ENCODE peak calls at places on chromosomes 12 and 14, in seven cellular contexts. O is cardiac muscle cell, M is breast epithelium, N is fibroblast of mammary gland, I is mucosa of descending colon, L is heart left ventricle, S is testis. W is an unnamed sample.

GRCh38 chr12:122875590-122876220 is 20.2 kb downstream of the VPS37B start:
- DNase-seq in O (no peak), M (no peak), N (no peak), I (peak; percentile 64), L (no peak), S (no peak), W (no peak)

GRCh38 chr12:66048843-66049537 is 81.6 kb downstream of the LLPH start:
- DNase-seq in O (peak; percentile 72), M (no peak), N (peak; percentile 75), I (no peak), L (no peak), S (no peak), W (peak; percentile 60)

GRCh38 chr12:92696240-92696639 is 6.5 kb upstream of the PLEKHG7 start:
- DNase-seq in O (peak; percentile 85), M (no peak), N (peak; percentile 65), I (no peak), L (no peak), S (no peak), W (peak; percentile 84)

GRCh38 chr12:1533205-1533601 is 61.2 kb downstream of the FBXL14 start:
- DNase-seq in O (no peak), M (no peak), N (peak; percentile 35), I (no peak), L (no peak), S (no peak), W (peak; percentile 24)

GRCh38 chr14:74683406-74683805 is 29.5 kb downstream of the AREL1 start:
- DNase-seq in O (no peak), M (no peak), N (no peak), I (no peak), L (no peak), S (no peak), W (no peak)

GRCh38 chr12:128827724-128828123 is 4.0 kb upstream of the SLC15A4 start:
- DNase-seq in O (no peak), M (no peak), N (no peak), I (no peak), L (no peak), S (no peak), W (no peak)

GRCh38 chr14:54444701-54445100 is 3.5 kb upstream of the CNIH1 start:
- DNase-seq in O (peak; percentile 21), M (no peak), N (peak; percentile 70), I (no peak), L (no peak), S (no peak), W (no peak)

GRCh38 chr12:28899951-28900350 is 249.1 kb upstream of the FAR2 start:
- DNase-seq in O (no peak), M (no peak), N (peak; percentile 97), I (no peak), L (no peak), S (no peak), W (peak; percentile 35)

GRCh38 chr12:2794261-2794735 is 472 bp upstream of the FKBP4 start:
- DNase-seq in O (no peak), M (peak; percentile 45), N (peak; percentile 30), I (no peak), L (no peak), S (peak; percentile 29), W (no peak)

GRCh38 chr12:49274396-49275069 is 9.7 kb downstream of the TUBA1C start:
- DNase-seq in O (no peak), M (no peak), N (peak; percentile 18), I (no peak), L (peak; percentile 41), S (no peak), W (no peak)

GRCh38 chr12:23495472-23495871 is 454.0 kb downstream of the SOX5 start:
- DNase-seq in O (no peak), M (no peak), N (no peak), I (no peak), L (no peak), S (no peak), W (no peak)

GRCh38 chr12:52837341-52837741 is 3.2 kb upstream of the KRT79 start:
- DNase-seq in O (peak; percentile 88), M (no peak), N (peak; percentile 84), I (no peak), L (no peak), S (no peak), W (peak; percentile 80)

GRCh38 chr14:33307691-33308369 is 369.2 kb downstream of the NPAS3 start:
- DNase-seq in O (peak; percentile 69), M (no peak), N (peak; percentile 91), I (no peak), L (peak; percentile 36), S (peak; percentile 17), W (peak; percentile 72)

GRCh38 chr12:122951979-122952892 is 14.0 kb downstream of the ABCB9 start:
- DNase-seq in O (peak; percentile 77), M (peak; percentile 66), N (peak; percentile 73), I (peak; percentile 80), L (peak; percentile 79), S (peak; percentile 86), W (peak; percentile 80)

GRCh38 chr12:11949738-11950403 is 120.9 kb upstream of the BCL2L14 start:
- DNase-seq in O (no peak), M (peak; percentile 74), N (no peak), I (peak; percentile 52), L (no peak), S (peak; percentile 36), W (no peak)

GRCh38 chr12:120925740-120926563 is 21.8 kb upstream of the SPPL3 start:
- DNase-seq in O (no peak), M (peak; percentile 74), N (no peak), I (no peak), L (no peak), S (no peak), W (no peak)

GRCh38 chr14:21723431-21724045 is 49.9 kb upstream of the OR4E1 start:
- DNase-seq in O (peak; percentile 25), M (no peak), N (peak; percentile 15), I (peak; percentile 53), L (no peak), S (peak; percentile 67), W (peak; percentile 22)

GRCh38 chr14:84646791-84647500 is 883.0 kb upstream of the FLRT2 start:
- DNase-seq in O (peak; percentile 69), M (no peak), N (no peak), I (no peak), L (no peak), S (no peak), W (peak; percentile 14)

GRCh38 chr12:65508281-65509035 is 230.0 kb downstream of the MSRB3 start:
- DNase-seq in O (no peak), M (no peak), N (peak; percentile 19), I (no peak), L (no peak), S (no peak), W (no peak)

GRCh38 chr12:126883737-126884136 is 1383.2 kb upstream of the TMEM132C start:
- DNase-seq in O (no peak), M (no peak), N (no peak), I (no peak), L (no peak), S (no peak), W (no peak)

GRCh38 chr12:89288959-89289358 is 63.3 kb downstream of the DUSP6 start:
- DNase-seq in O (no peak), M (no peak), N (no peak), I (no peak), L (no peak), S (no peak), W (peak; percentile 24)

DNA sequence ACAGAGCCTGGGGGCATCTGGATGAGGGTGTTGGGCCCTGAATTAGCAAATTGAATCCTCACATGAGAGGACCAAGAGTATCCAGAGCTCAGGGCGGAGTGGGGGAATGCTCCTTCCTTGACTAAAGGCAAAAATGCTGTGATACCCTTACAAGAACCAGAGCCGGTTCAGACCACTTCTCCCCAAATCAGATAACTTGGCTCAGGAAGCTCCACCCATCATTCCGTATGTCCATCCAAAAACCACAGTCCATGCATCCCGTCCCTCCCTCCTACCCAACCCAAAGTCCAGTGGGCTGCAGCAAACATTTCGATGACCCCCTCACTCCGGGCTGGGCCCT is 22.4 kb downstream of the DIO3 start:
- DNase-seq in O (no peak), M (no peak), N (no peak), I (no peak), L (no peak), S (no peak), W (no peak)
- H3K4me3 ChIP-seq in O (no peak overlapping the region), M (no peak overlapping the region), N (no peak overlapping the region), I (no peak overlapping the region), L (no peak overlapping the region), S (peak overlapping the region; percentile 41), W (no peak overlapping the region)

DNA sequence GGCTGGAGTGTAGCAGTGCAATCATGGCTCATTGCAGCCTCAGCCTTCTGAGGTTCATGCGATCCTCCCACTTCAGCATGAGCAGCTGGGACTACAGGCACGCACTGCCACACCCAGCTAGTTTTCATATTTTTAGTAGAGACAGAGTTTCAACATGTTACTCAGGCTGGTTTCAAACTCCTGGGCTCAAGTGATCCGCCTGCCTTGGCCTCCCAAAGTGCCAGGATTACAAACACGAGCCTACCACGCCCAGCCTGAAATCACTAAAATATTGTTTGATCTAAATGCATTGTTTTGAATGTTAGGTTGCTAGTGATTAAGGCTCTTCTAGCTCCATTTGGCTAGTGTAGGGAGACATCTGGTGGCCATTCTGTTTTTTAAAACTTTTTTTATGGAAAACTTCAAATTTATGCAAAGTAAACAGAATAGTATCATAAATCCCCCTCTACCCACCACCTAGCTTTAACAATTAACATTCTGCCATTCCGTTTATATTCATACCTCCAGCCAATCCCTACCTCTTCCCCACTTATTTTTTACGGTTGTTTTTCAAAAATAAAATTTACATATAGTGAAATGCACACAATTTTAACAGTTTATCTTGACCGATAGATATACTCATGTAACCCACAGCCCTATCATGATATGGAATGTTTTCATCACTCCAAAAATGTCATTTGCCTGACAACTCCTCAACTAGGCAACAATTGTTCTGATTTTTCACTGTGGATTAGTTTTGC is 37.8 kb downstream of the MYO1H start:
- DNase-seq in O (peak; percentile 68), M (no peak), N (peak; percentile 63), I (no peak), L (no peak), S (peak; percentile 24), W (peak; percentile 65)
- H3K4me3 ChIP-seq in O (no peak overlapping the region), M (no peak overlapping the region), N (no peak overlapping the region), I (no peak overlapping the region), L (no peak overlapping the region), S (no peak overlapping the region), W (no peak overlapping the region)

GRCh38 chr12:56571131-56571530 is 49.5 kb downstream of the RBMS2 start:
- DNase-seq in O (peak; percentile 36), M (no peak), N (no peak), I (no peak), L (peak; percentile 20), S (peak; percentile 30), W (no peak)

GRCh38 chr12:56565510-56566101 is 44.0 kb downstream of the RBMS2 start:
- DNase-seq in O (peak; percentile 92), M (peak; percentile 24), N (peak; percentile 74), I (peak; percentile 76), L (peak; percentile 90), S (peak; percentile 80), W (peak; percentile 87)
- H3K4me3 ChIP-seq in O (no peak overlapping the region), M (no peak overlapping the region), N (no peak overlapping the region), I (no peak overlapping the region), L (peak overlapping the region; percentile 4), S (no peak overlapping the region), W (peak overlapping the region; percentile 5)

DNA sequence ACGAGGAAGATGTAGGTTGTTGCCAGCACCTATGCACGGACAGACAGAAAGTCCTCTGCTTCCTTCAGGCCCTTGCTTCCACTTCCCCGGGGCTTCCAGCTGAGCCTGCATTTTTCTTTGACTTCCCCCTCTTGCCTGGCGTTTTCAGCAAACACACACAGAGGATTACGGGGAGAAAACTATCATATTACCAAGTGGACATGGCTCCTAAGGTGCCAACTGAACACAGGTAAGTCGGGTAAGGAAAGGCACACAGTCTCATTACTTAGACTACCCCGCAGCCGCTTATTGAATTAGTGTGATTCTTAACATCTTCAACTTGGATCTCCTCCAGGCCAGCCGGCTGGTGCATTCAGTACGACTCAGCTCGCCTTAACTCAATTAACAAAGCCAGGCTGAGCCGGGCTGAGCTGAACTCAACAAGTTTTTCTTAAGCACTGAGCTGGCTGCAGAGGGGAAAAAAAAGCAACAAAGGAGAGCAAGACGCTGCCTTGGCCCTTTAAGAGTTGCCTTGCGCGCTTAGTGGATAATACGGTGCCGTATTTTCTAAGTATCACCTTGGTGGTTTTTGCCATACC is 19.2 kb upstream of the MAP1LC3B2 start:
- DNase-seq in O (peak; percentile 70), M (peak; percentile 58), N (peak; percentile 81), I (no peak), L (peak; percentile 52), S (peak; percentile 47), W (peak; percentile 24)
- H3K4me3 ChIP-seq in O (no peak overlapping the region), M (no peak overlapping the region), N (no peak overlapping the region), I (no peak overlapping the region), L (no peak overlapping the region), S (no peak overlapping the region), W (no peak overlapping the region)